ENCODE peak calls at places on chromosomes 11 and 22, in four cellular contexts. T is A549, A is GM12878, W is K562. M is an unnamed sample.

GRCh38 chr11:109197656-109198055 is 224.3 kb upstream of the C11orf87 start:
- DNase-seq in T (no peak), W (no peak), A (no peak), M (peak; percentile 74)

GRCh38 chr22:31235076-31235475 is 23.0 kb downstream of the LIMK2 start:
- DNase-seq in T (no peak), W (no peak), A (no peak), M (no peak)

GRCh38 chr11:28536504-28537267 is 428.5 kb downstream of the METTL15 start:
- DNase-seq in W (no peak), A (no peak), T (no peak), M (no peak)

GRCh38 chr22:38074181-38075104 is 9.5 kb downstream of the SLC16A8 start:
- DNase-seq in T (no peak), W (no peak), A (no peak), M (no peak)

GRCh38 chr11:57422669-57423068 is 4.3 kb downstream of the SLC43A3 start:
- DNase-seq in W (no peak), T (no peak), A (no peak), M (no peak)

GRCh38 chr11:132874638-132875037 is 657.7 kb downstream of the OPCML start:
- DNase-seq in T (no peak), A (no peak), W (no peak), M (no peak)

GRCh38 chr11:12185914-12186313 is 75.5 kb downstream of the MICAL2 start:
- DNase-seq in A (no peak), T (no peak), W (no peak), M (no peak)

GRCh38 chr11:111561801-111562325 is 21.3 kb downstream of the LAYN start:
- DNase-seq in A (no peak), T (no peak), W (no peak), M (no peak)

GRCh38 chr11:102367364-102367763 is 20.4 kb downstream of the BIRC2 start:
- DNase-seq in A (no peak), T (peak; percentile 10), W (peak; percentile 21), M (peak; percentile 35)

GRCh38 chr11:73365352-73366264 is 10.6 kb upstream of the RELT start:
- DNase-seq in A (no peak), W (no peak), T (no peak), M (no peak)

GRCh38 chr11:79940976-79941735 is 500.3 kb upstream of the TENM4 start:
- DNase-seq in A (no peak), W (no peak), T (no peak), M (no peak)

GRCh38 chr22:36901411-36902142 is 11.9 kb upstream of the CSF2RB start:
- DNase-seq in A (peak; percentile 90), W (peak; percentile 12), T (no peak), M (no peak)

GRCh38 chr11:64571410-64572091 is 19.5 kb upstream of the SLC22A12 start:
- DNase-seq in A (no peak), W (peak; percentile 70), T (no peak), M (no peak)

GRCh38 chr22:45185718-45186511 is 22.2 kb downstream of the NUP50 start:
- DNase-seq in T (no peak), W (no peak), A (no peak), M (no peak)

GRCh38 chr11:112634551-112634950 is 326.7 kb upstream of the NCAM1 start:
- DNase-seq in A (no peak), T (no peak), W (no peak), M (no peak)

GRCh38 chr11:6992457-6993431 is 27.4 kb downstream of the ZNF214 start:
- DNase-seq in A (no peak), T (no peak), W (no peak), M (no peak)

GRCh38 chr11:105613183-105613582 is 3.3 kb downstream of the GRIA4 start:
- DNase-seq in A (no peak), T (no peak), W (no peak), M (no peak)

GRCh38 chr11:82927264-82927880 is 25.8 kb downstream of the DDIAS start:
- DNase-seq in W (peak; percentile 47), T (peak; percentile 58), A (no peak), M (peak; percentile 73)

GRCh38 chr11:12702999-12703453 is 28.8 kb downstream of the TEAD1 start:
- DNase-seq in T (no peak), W (peak; percentile 45), A (no peak), M (no peak)

GRCh38 chr11:45368697-45369096 is 82.6 kb upstream of the SYT13 start:
- DNase-seq in T (no peak), A (no peak), W (no peak), M (no peak)

GRCh38 chr11:112345166-112345565 is 84.5 kb upstream of the PLET1 start:
- DNase-seq in A (no peak), T (no peak), W (no peak), M (no peak)

GRCh38 chr11:36488096-36488495 is 22.0 kb downstream of the TRAF6 start:
- DNase-seq in W (no peak), T (no peak), A (no peak), M (no peak)

GRCh38 chr11:1920128-1920908 is 815 bp downstream of the TNNT3 start:
- DNase-seq in A (no peak), W (no peak), T (no peak), M (no peak)

GRCh38 chr11:96132437-96132836 is 208.5 kb upstream of the MTMR2 start:
- DNase-seq in A (no peak), W (no peak), T (no peak), M (no peak)

GRCh38 chr11:45097721-45098493 is 48.5 kb upstream of the PRDM11 start:
- DNase-seq in A (no peak), T (no peak), W (peak; percentile 58), M (peak; percentile 80)

GRCh38 chr22:46991666-46992065 is 229.2 kb downstream of the TBC1D22A start:
- DNase-seq in A (no peak), T (no peak), W (no peak), M (no peak)

GRCh38 chr11:64729851-64730382 is 6.9 kb upstream of the NRXN2 start:
- DNase-seq in A (no peak), T (no peak), W (peak; percentile 78), M (peak; percentile 53)

GRCh38 chr22:28241637-28242290 is 322.7 kb upstream of the PITPNB start:
- DNase-seq in A (no peak), W (peak; percentile 32), T (no peak), M (no peak)

GRCh38 chr11:11847082-11847481 is 5.3 kb downstream of the USP47 start:
- DNase-seq in T (no peak), A (no peak), W (no peak), M (no peak)

GRCh38 chr22:50011447-50012200 is 941 bp downstream of the IL17REL start:
- DNase-seq in W (no peak), A (no peak), T (no peak), M (no peak)

GRCh38 chr22:36948273-36949055 is 35.0 kb downstream of the CSF2RB start:
- DNase-seq in T (no peak), A (no peak), W (no peak), M (no peak)

GRCh38 chr11:78350646-78351165 is 66.9 kb downstream of the GAB2 start:
- DNase-seq in W (no peak), A (peak; percentile 26), T (no peak), M (peak; percentile 90)

GRCh38 chr11:134518616-134519389 is 106.8 kb upstream of the B3GAT1 start:
- DNase-seq in W (no peak), A (no peak), T (no peak), M (no peak)

GRCh38 chr11:2929880-2930704 is 872 bp upstream of the PHLDA2 start:
- DNase-seq in A (peak; percentile 11), T (peak; percentile 65), W (peak; percentile 76), M (peak; percentile 72)
- TF ChIP-seq MYC in A (no peak), T (peak; percentile 34), W (peak; percentile 71), M (peak; percentile 64)

GRCh38 chr22:40911772-40912171 is 39.4 kb upstream of the RBX1 start:
- DNase-seq in W (no peak), A (no peak), T (no peak), M (no peak)
- TF ChIP-seq MYC in W (no peak), A (no peak), T (no peak), M (no peak)

GRCh38 chr11:116211166-116211565 is 561.6 kb downstream of the BUD13 start:
- DNase-seq in A (no peak), W (no peak), T (no peak), M (no peak)

GRCh38 chr11:116207781-116208180 is 565.0 kb downstream of the BUD13 start:
- DNase-seq in T (no peak), A (no peak), W (no peak), M (no peak)

GRCh38 chr11:116207349-116207748 is 565.4 kb downstream of the BUD13 start:
- DNase-seq in W (no peak), A (no peak), T (no peak), M (no peak)

GRCh38 chr11:116215471-116216113 is 557.2 kb downstream of the BUD13 start:
- DNase-seq in W (no peak), T (no peak), A (no peak), M (no peak)

DNA sequence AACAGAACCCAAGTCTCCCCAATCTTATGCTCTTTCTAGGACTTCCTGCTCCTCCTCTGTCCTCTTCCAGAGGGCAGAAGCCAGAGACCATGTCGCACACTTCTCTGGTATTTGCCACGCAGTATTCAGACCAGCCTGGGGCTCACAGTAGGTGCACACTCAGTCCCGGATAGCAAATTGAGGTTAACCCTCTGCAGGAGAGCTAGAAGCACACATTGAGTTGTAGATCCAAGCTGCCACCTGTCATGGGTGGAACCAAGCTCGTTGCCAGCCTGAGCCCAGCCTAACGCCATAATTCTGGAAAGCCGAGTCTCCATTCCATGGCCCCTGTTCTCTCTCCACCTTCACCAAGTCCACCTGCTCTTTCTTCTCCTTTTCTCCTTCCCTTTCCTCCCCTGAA is 562.1 kb downstream of the BUD13 start:
- DNase-seq in W (no peak), A (no peak), T (no peak), M (no peak)
- TF ChIP-seq MYC in W (no peak), A (no peak), T (no peak), M (no peak)

GRCh38 chr11:75626692-75627536 is 41.9 kb downstream of the MAP6 start:
- DNase-seq in T (no peak), W (no peak), A (no peak), M (no peak)
- TF ChIP-seq MYC in T (no peak), W (no peak), A (no peak), M (no peak)

DNA sequence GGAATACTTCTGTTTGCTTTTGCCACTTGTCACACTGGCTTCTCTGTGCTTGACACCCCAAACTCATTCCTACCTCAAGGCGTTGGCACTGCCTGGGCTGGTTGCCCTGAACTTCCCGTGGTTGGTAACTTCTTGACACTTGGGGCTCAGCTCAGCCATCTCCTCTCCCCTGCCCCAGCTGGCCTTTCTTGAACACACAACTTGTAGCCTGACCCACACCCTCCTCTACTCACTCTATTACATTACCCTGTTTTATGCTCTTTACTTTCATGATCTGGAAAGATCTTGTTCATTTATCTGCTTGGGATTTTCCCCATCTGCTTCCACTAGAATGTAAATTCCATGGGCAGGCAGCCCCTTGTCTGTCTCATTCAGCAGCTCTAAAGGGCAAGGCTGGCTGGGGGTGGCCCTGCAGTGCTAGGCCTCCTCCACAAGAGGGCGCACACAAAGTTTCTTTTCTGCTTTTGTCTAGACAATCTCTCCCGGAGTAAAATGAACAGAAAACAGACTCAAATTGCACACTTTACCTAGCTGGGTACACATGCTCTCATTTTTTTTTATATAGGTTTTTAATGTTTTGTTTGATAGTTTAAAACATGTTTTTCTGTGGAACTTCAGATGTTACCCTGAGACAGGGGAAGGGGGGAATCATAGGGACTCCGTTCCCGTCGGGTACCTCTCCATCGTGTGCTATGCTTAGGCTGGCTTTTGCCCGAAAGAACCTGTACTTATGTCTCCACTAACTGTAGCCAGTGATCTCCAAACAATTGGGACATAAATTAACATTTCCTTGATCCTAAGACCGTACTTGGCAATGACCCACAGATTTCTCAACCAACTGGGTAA is 16.4 kb upstream of the MRGPRX2 start:
- DNase-seq in A (no peak), T (peak; percentile 44), W (peak; percentile 62), M (peak; percentile 46)
- TF ChIP-seq MYC in A (no peak), T (no peak), W (no peak), M (no peak)

M was measured in NB4.